ENCODE peak calls at places on chromosomes 11 and 22, in eight cellular contexts. E is uterus, I is IMR-90, L is breast epithelium, U is sigmoid colon, H is adrenal gland, Z is K562, A is heart left ventricle. R is an unnamed sample.

GRCh38 chr22:22933807-22934542 is 46.4 kb downstream of the IGLL5 start:
- DNase-seq in Z (no peak), L (no peak), U (no peak), E (no peak), H (no peak), I (no peak), A (no peak), R (no peak)

GRCh38 chr11:57764527-57764926 is 2.9 kb downstream of the CTNND1 start:
- DNase-seq in U (no peak), E (no peak), Z (no peak), A (no peak), I (no peak), L (no peak), H (no peak), R (no peak)

GRCh38 chr11:47124675-47125074 is 52.0 kb downstream of the ARFGAP2 start:
- DNase-seq in U (no peak), Z (no peak), A (no peak), I (no peak), E (no peak), H (no peak), L (no peak), R (no peak)

GRCh38 chr11:64661622-64662021 is 61.4 kb downstream of the NRXN2 start:
- DNase-seq in Z (no peak), U (no peak), I (no peak), H (no peak), A (no peak), E (no peak), L (no peak), R (no peak)

GRCh38 chr22:42611076-42611475 is 3.6 kb downstream of the POLDIP3 start:
- DNase-seq in U (no peak), Z (no peak), A (no peak), L (no peak), H (no peak), E (no peak), I (peak), R (no peak)

GRCh38 chr22:17724678-17725464 is 49.4 kb downstream of the BID start:
- DNase-seq in U (no peak), L (no peak), E (no peak), Z (no peak), I (no peak), H (peak), A (peak), R (no peak)

GRCh38 chr11:79397252-79397651 is 43.6 kb downstream of the TENM4 start:
- DNase-seq in L (no peak), A (no peak), Z (no peak), H (no peak), U (no peak), I (peak), E (no peak), R (no peak)

GRCh38 chr11:44005076-44005800 is 42.5 kb upstream of the ACCSL start:
- DNase-seq in H (peak), U (peak), L (no peak), Z (no peak), E (peak), I (no peak), A (no peak), R (no peak)

GRCh38 chr11:102120437-102120935 is 10.2 kb downstream of the YAP1 start:
- DNase-seq in H (no peak), I (peak), Z (no peak), E (no peak), L (no peak), A (no peak), U (no peak), R (no peak)

GRCh38 chr11:9428706-9429105 is 32.1 kb upstream of the ZNF143 start:
- DNase-seq in E (no peak), H (no peak), U (no peak), I (no peak), Z (no peak), A (no peak), L (no peak), R (no peak)

GRCh38 chr11:78061088-78061920 is 2.4 kb upstream of the THRSP start:
- DNase-seq in A (peak), E (no peak), H (peak), I (no peak), Z (peak), L (peak), U (no peak), R (no peak)

GRCh38 chr22:26517429-26517828 is 5.2 kb upstream of the TFIP11 start:
- DNase-seq in I (no peak), U (no peak), Z (no peak), A (no peak), H (no peak), E (no peak), L (no peak), R (no peak)

GRCh38 chr22:26524870-26525269 is 12.6 kb upstream of the TFIP11 start:
- DNase-seq in Z (no peak), I (no peak), E (no peak), L (no peak), A (no peak), U (no peak), H (no peak), R (no peak)

GRCh38 chr22:26522592-26522991 is 10.3 kb upstream of the TFIP11 start:
- DNase-seq in A (no peak), Z (no peak), H (no peak), U (no peak), I (no peak), E (no peak), L (no peak), R (no peak)

GRCh38 chr22:26526165-26526564 is 13.9 kb upstream of the TFIP11 start:
- DNase-seq in H (no peak), U (no peak), L (no peak), E (no peak), I (no peak), A (no peak), Z (no peak), R (no peak)

GRCh38 chr22:26522012-26522411 is 9.7 kb upstream of the TFIP11 start:
- DNase-seq in U (no peak), A (no peak), H (no peak), E (no peak), Z (no peak), I (no peak), L (no peak), R (no peak)
- TF ChIP-seq POLR2A in U (no peak), A (no peak), H (no peak), E (no peak), Z (no peak), I (no peak), L (no peak), R (no peak)

GRCh38 chr11:73762732-73763131 is 1.9 kb upstream of the RAB6A start:
- DNase-seq in Z (no peak), U (no peak), L (no peak), A (no peak), I (no peak), H (no peak), E (no peak), R (no peak)

GRCh38 chr11:73761403-73761945 is 600 bp upstream of the RAB6A start:
- DNase-seq in U (no peak), H (peak), E (peak), I (no peak), L (no peak), A (peak), Z (no peak), R (no peak)

GRCh38 chr11:73760066-73760679 is 701 bp downstream of the RAB6A start:
- DNase-seq in L (peak), U (peak), H (peak), A (peak), E (peak), Z (peak), I (peak), R (peak)

GRCh38 chr11:73759520-73760065 is 1.3 kb downstream of the RAB6A start:
- DNase-seq in E (no peak), H (no peak), A (no peak), Z (no peak), I (peak), L (no peak), U (no peak), R (no peak)

DNA sequence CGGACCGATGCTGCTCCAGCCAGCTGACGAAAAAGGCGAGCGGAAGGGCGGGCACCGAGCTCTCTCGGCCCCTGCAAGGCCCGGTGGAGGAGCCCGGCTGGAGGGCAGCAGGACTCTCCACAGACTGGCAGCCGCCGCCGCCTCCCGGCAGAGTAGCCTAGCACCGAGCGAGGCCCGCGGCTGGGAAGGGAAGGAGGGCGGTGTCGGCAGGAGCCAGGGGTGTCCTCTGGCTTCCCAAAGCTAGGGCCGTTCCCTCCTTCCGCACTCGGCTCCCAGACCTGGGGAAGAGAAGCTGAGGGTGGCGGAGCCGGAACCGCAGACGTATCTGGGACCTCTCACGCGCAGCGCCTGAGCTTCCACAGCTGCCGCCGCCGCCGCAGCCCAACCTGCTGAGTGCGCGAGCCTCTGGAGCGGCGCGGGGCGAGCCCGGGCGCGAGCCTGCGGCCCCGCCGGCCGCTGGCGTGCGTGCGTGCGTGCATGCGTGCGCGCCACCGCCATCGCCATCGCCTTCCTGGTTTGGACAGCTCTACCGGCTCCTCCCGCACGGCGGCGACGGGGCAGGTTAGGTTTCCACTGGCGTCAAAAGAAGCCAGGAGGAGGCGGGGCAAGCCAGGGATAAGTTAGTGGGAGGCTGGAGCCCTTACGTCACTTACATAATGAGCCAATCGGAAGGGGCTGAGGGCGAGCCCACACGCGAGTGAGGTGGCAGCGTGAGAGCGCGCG is at the start of gene RAB6A:
- DNase-seq in I (peak), Z (peak), L (peak), A (peak), E (peak), H (peak), U (peak), R (peak)
- H3K4me3 ChIP-seq in I (peak), Z (peak), L (peak), A (peak), E (peak), H (peak), U (peak), R (peak)

DNA sequence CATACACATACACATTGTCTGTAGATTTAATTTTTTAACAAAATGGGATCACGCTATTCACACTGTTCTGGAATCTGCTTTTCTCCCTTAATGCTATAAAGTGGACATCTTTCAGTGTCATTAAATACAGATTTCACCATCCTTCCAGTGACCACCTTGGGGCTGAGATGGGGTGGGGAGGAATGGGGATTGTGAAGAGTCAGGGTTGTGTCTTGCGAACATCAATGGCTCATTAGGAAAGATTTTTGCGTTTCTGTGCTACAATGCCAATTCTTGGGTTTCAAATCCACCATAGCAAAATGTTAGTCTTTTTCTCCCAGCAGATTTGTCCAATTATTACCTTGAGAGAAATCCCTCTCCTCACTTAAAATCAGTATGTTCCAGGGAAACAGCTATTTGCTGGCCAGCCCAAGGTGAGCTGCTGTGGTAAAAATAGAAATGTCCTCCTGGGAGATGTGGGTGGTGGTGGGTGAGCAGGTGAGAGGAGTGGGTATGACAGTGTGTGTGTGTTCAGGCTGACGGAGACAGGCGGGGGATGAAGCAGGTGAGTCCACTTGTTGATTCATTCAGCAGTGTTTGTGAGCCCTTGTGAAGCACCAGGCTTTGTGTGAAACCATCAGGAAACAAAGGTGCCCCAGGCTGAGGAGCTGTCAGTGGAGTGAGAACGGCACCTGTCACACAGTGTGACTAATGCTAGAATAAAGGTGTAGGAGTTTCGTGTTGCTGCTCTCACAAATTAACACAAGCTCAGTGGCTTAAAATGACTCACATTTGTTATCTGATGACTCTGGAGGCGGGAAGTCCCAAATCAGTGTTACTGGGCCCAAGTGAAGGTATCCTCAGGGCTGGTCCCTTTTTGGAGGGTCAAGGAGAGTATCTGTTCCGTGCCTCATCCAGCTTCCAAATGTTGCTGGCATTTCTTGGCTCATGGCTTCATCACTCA is 1.7 kb upstream of the CBX6 start:
- DNase-seq in U (peak), Z (no peak), A (no peak), E (no peak), L (peak), I (no peak), H (peak), R (no peak)
- TF ChIP-seq POLR2A in U (no peak), Z (no peak), A (no peak), E (no peak), L (no peak), I (no peak), H (no peak), R (no peak)

DNA sequence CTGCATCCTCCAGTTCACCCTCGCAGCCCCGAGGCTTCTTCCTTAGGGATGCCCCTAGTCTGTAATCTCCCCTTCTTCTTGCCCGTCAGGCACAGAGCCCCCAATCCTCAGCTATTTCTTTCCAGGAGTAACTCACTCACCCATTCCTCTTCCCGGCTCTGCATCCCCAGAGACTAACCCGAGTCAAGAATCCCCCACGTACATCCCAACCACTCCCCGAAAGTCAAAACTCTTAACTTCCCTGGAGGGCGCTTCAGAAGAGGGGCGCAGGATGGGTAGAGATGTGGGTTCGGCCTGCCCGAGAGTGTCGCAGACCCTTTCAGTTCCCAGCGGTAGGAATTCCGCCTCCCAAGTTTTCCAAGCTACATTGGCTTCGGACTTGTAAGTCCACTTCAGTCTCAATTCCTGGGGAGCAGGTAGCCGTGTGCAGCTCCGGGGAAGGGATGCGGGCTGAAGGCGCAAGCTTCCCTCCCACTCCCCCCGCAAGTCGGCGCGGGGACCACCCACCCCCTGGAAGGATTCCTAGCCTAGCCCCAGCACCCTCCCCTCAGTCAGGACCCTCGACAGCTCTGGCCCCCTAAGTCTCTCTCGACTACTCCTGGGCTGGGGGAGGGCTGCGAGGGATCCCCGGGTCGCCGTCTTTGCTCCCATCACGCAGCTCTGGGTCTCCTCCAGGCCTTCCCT is 871 bp downstream of the BDNF start:
- DNase-seq in E (no peak), I (peak), Z (no peak), A (no peak), U (no peak), L (no peak), H (no peak), R (no peak)
- H3K4me3 ChIP-seq in E (no peak), I (peak), Z (no peak), A (peak), U (peak), L (peak), H (no peak), R (peak)

GRCh38 chr11:76266269-76266668 is 60.0 kb upstream of the WNT11 start:
- DNase-seq in Z (no peak), H (peak), L (peak), U (peak), I (peak), A (no peak), E (peak), R (no peak)

GRCh38 chr11:76266701-76267100 is 60.4 kb upstream of the WNT11 start:
- DNase-seq in A (no peak), L (no peak), Z (no peak), U (no peak), H (peak), E (no peak), I (no peak), R (no peak)

GRCh38 chr11:76263166-76263565 is 56.9 kb upstream of the WNT11 start:
- DNase-seq in U (no peak), E (no peak), A (no peak), Z (no peak), L (no peak), H (no peak), I (no peak), R (no peak)

GRCh38 chr11:76265771-76266241 is 59.5 kb upstream of the WNT11 start:
- DNase-seq in E (peak), L (no peak), Z (no peak), I (no peak), U (no peak), H (peak), A (no peak), R (no peak)

GRCh38 chr11:76263657-76264056 is 57.4 kb upstream of the WNT11 start:
- DNase-seq in U (no peak), H (no peak), I (no peak), E (no peak), L (no peak), A (no peak), Z (peak), R (no peak)
- TF ChIP-seq POLR2A in U (no peak), H (no peak), I (no peak), E (no peak), L (no peak), A (no peak), Z (no peak), R (no peak)

DNA sequence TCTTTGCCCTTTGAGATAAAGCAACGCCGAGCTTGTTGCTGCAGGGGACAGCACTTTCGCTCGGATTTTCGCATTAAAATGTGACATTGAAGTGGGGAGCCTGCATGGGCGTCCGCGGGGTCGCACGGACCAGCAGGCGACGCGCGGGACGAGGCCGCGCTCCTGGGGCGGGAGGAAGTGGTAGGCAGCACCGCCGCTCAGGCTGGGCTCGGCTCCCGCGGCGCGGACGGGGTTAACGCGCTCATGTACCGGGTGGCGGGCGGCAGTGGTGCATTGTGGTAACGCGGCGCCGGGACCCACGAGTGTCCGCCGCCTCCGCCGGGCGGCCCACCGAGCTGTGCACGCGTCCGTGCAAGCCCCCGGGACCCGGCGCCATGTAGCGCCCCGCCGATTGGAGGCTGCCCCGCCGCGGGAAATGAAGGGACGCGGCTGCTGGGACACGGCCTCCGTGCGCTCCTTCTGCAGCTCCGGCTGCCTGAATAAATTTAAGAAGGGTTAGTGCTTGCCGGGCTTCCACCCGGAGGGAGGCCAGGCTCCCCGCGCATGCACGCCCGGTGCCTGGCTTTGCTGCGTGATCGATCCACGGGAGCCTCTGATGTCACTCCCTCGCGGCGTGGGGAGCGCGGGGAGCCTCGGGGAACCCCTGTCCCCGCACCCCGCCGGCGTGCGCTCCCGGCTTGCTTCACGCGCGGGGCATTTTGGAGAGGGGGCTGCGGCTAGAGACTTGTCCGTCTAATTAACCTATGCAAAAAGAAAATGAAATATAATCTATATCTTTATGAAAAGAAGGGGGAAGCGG is 127.7 kb downstream of the OSBP2 start:
- DNase-seq in H (no peak), Z (peak), I (no peak), E (no peak), A (no peak), U (no peak), L (no peak), R (no peak)
- H3K4me3 ChIP-seq in H (no peak), Z (no peak), I (peak), E (no peak), A (peak), U (no peak), L (peak), R (peak)

GRCh38 chr11:236774-237767 is at the start of gene PSMD13:
- DNase-seq in E (peak), A (peak), L (peak), H (peak), Z (peak), I (peak), U (peak), R (peak)
- TF ChIP-seq POLR2A in E (no peak), A (no peak), L (peak), H (peak), Z (peak), I (peak), U (peak), R (peak)

DNA sequence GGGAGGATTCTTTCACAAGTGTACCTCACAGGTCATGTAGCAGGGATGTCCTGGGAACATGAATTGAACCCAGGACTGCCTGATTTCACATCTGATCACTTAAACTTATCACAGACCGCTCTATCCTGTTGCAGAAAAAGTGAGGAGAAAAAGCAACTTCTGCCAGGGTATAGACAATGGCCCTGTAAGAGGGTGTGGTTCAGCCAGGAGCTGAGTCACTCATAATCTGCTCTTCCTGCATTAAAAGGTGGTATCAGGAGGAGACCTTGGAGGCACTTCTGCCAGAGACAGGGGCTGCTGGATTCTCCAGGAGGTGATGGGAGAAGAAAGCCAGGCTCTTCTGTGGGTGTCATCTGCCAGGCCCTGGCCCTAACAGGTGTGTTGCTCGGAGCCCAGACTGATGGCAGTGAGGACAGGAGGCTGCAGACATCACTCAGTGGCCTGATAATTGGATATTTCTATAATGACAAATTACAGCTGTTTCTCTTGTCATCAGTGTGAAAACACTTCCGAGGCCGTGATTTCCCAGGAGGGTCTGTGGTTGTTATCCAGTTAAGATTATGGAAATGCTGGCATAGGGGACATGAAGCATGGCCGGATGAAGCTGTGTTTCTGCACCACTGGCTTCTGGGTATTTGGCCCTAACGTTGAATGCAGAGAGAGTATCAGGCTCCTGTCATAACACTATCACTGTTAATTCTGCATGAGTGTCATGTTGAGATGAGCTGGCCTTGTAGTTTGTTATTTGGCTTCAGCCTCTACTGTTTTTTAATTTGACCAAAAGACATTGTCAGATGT is 125.0 kb upstream of the ZBED5 start:
- DNase-seq in Z (peak), A (no peak), H (no peak), L (no peak), I (no peak), U (no peak), E (no peak), R (no peak)
- H3K4me3 ChIP-seq in Z (no peak), A (no peak), H (no peak), L (no peak), I (no peak), U (no peak), E (no peak), R (no peak)